ENCODE peak calls at places on chromosomes 3 and 15, in seven cellular contexts. T, E, N, B, U, Q and L are unnamed samples.

GRCh38 chr15:81373996-81374395 is at the start of gene TMC3:
- DNase-seq in N (no peak), B (no peak), T (no peak), E (no peak), U (no peak), Q (no peak), L (no peak)

GRCh38 chr15:91522609-91523332 is 330.7 kb upstream of the SLCO3A1 start:
- DNase-seq in E (peak; percentile 56), Q (no peak), T (peak; percentile 6), B (peak; percentile 29), N (no peak), U (peak; percentile 11), L (no peak)

GRCh38 chr3:58779934-58780333 is 113.4 kb upstream of the FAM3D start:
- DNase-seq in T (no peak), Q (no peak), U (no peak), B (no peak), E (no peak), N (no peak), L (no peak)

GRCh38 chr3:124846189-124846588 is 41.0 kb downstream of the ITGB5 start:
- DNase-seq in E (peak; percentile 51), Q (no peak), T (no peak), N (no peak), U (peak; percentile 78), B (no peak), L (no peak)

GRCh38 chr3:139339219-139339906 is 4.5 kb upstream of the MRPS22 start:
- DNase-seq in T (no peak), N (no peak), E (no peak), U (peak; percentile 27), B (no peak), Q (no peak), L (no peak)

GRCh38 chr3:30915782-30916181 is 21.3 kb upstream of the GADL1 start:
- DNase-seq in N (no peak), E (no peak), B (no peak), Q (no peak), U (no peak), T (no peak), L (no peak)

GRCh38 chr3:141940204-141940776 is 63.8 kb downstream of the ATP1B3 start:
- DNase-seq in U (peak; percentile 83), Q (peak; percentile 76), E (peak; percentile 99), N (no peak), B (peak; percentile 95), T (peak; percentile 79), L (no peak)

GRCh38 chr3:23377928-23378672 is 175.0 kb downstream of the UBE2E2 start:
- DNase-seq in T (no peak), U (no peak), B (no peak), Q (no peak), E (no peak), N (no peak), L (no peak)

GRCh38 chr3:2713923-2714322 is 396.3 kb downstream of the IL5RA start:
- DNase-seq in T (no peak), Q (peak; percentile 19), N (no peak), B (no peak), U (no peak), E (no peak), L (no peak)

GRCh38 chr3:12340506-12340905 is 51.6 kb downstream of the PPARG start:
- DNase-seq in B (no peak), E (no peak), T (no peak), Q (no peak), U (no peak), N (no peak), L (no peak)

GRCh38 chr3:47288966-47289910 is 6.5 kb downstream of the KLHL18 start:
- DNase-seq in Q (peak; percentile 54), N (no peak), U (no peak), E (no peak), B (peak; percentile 5), T (no peak), L (no peak)

GRCh38 chr15:35481992-35482391 is 64.0 kb downstream of the DPH6 start:
- DNase-seq in E (peak; percentile 85), B (peak; percentile 87), T (no peak), N (no peak), Q (peak; percentile 38), U (peak; percentile 59), L (no peak)

GRCh38 chr15:84982301-84982920 is 755 bp downstream of the PDE8A start:
- DNase-seq in B (no peak), E (peak; percentile 37), U (no peak), T (no peak), Q (peak; percentile 69), N (peak; percentile 54), L (no peak)

GRCh38 chr3:122941233-122942206 is 86.0 kb downstream of the SEMA5B start:
- DNase-seq in B (no peak), U (no peak), T (no peak), Q (no peak), N (no peak), E (no peak), L (no peak)

GRCh38 chr3:49018707-49019006 is 277 bp upstream of the DALRD3 start:
- DNase-seq in B (no peak), Q (no peak), E (no peak), U (no peak), T (no peak), N (no peak), L (no peak)

GRCh38 chr15:50358805-50359204 is 3.8 kb upstream of the GABPB1 start:
- DNase-seq in E (peak; percentile 46), U (peak; percentile 38), N (no peak), B (peak; percentile 28), T (no peak), Q (peak; percentile 25), L (no peak)

GRCh38 chr15:37995461-37996347 is 61.3 kb downstream of the TMCO5A start:
- DNase-seq in Q (peak; percentile 65), B (peak; percentile 42), T (peak; percentile 38), U (peak; percentile 55), E (peak; percentile 46), N (no peak), L (no peak)

GRCh38 chr15:76753771-76754170 is 151.4 kb downstream of the SCAPER start:
- DNase-seq in U (no peak), Q (no peak), T (no peak), N (no peak), B (no peak), E (no peak), L (no peak)

GRCh38 chr15:92661961-92662360 is 6.4 kb upstream of the FAM174B start:
- DNase-seq in B (no peak), U (no peak), T (no peak), Q (no peak), N (no peak), E (no peak), L (no peak)

GRCh38 chr3:112514527-112515128 is 15.4 kb upstream of the BTLA start:
- DNase-seq in E (peak; percentile 16), T (no peak), B (no peak), N (no peak), Q (no peak), U (no peak), L (no peak)

GRCh38 chr15:80977627-80978036 is 12.0 kb downstream of the MESD start:
- DNase-seq in N (peak; percentile 24), Q (peak; percentile 93), E (no peak), U (no peak), T (peak; percentile 58), B (no peak), L (no peak)

GRCh38 chr3:177110308-177111254 is 86.7 kb downstream of the TBL1XR1 start:
- DNase-seq in U (no peak), T (no peak), B (no peak), N (no peak), E (no peak), Q (no peak), L (no peak)

GRCh38 chr3:60917136-60917535 is 334.1 kb downstream of the FHIT start:
- DNase-seq in N (no peak), T (peak; percentile 40), U (no peak), Q (no peak), E (no peak), B (no peak), L (no peak)

GRCh38 chr15:98231696-98232440 is 271.4 kb downstream of the ARRDC4 start:
- DNase-seq in E (peak; percentile 78), U (peak; percentile 34), Q (no peak), N (no peak), T (no peak), B (peak; percentile 91), L (no peak)

GRCh38 chr3:113753376-113753985 is 6.6 kb downstream of the ATP6V1A start:
- DNase-seq in Q (no peak), B (no peak), T (no peak), U (no peak), N (no peak), E (no peak), L (no peak)

GRCh38 chr15:36363335-36363734 is 216.1 kb upstream of the CDIN1 start:
- DNase-seq in U (peak; percentile 36), B (no peak), Q (no peak), T (no peak), N (no peak), E (no peak), L (no peak)

GRCh38 chr15:63892794-63893441 is 59.2 kb upstream of the HERC1 start:
- DNase-seq in U (no peak), B (no peak), T (no peak), E (no peak), Q (no peak), N (peak; percentile 53), L (no peak)

GRCh38 chr3:182092662-182093262 is 381.0 kb downstream of the SOX2 start:
- DNase-seq in Q (no peak), T (no peak), B (no peak), N (no peak), E (no peak), U (no peak), L (no peak)

GRCh38 chr3:100463002-100463401 is 29.4 kb upstream of the TMEM45A start:
- DNase-seq in U (peak; percentile 53), Q (peak; percentile 48), E (peak; percentile 55), B (peak; percentile 66), N (no peak), T (no peak), L (no peak)

GRCh38 chr3:94249491-94250079 is 186.7 kb downstream of the NSUN3 start:
- DNase-seq in T (peak; percentile 53), Q (peak; percentile 83), B (peak; percentile 63), E (peak; percentile 52), N (peak; percentile 52), U (peak; percentile 4), L (no peak)

GRCh38 chr3:55476515-55476914 is 10.6 kb downstream of the WNT5A start:
- DNase-seq in Q (no peak), N (no peak), U (peak; percentile 84), B (no peak), T (no peak), E (peak; percentile 82), L (no peak)